ENCODE peak calls at places on chromosome 12, in six cellular contexts. One of them, this sample, is unnamed. For H3K4me1, the result is how much of the 10 kb centered on the place peaks cover.

GRCh38 chr12:106238146-106238545 is 9.7 kb downstream of the CKAP4 start:
- ATAC-seq in HCT116: no peak
- ATAC-seq in Panc1: no peak
- ATAC-seq in GM23338: peak
- ATAC-seq in HepG2: no peak
- ATAC-seq in GM12878: no peak
- ATAC-seq in this sample: no peak

GRCh38 chr12:78888583-78888982 is 24.0 kb downstream of the SYT1 start:
- ATAC-seq in HCT116: peak
- ATAC-seq in Panc1: no peak
- ATAC-seq in GM23338: peak
- ATAC-seq in HepG2: no peak
- ATAC-seq in GM12878: peak
- ATAC-seq in this sample: no peak

GRCh38 chr12:8081228-8081920 is 700 bp upstream of the NECAP1 start:
- ATAC-seq in HCT116: no peak
- ATAC-seq in Panc1: peak
- ATAC-seq in GM23338: peak
- ATAC-seq in HepG2: peak
- ATAC-seq in GM12878: peak
- ATAC-seq in this sample: no peak

GRCh38 chr12:102950107-102950949 is 7.1 kb upstream of the ASCL1 start:
- ATAC-seq in HCT116: no peak
- ATAC-seq in Panc1: peak
- ATAC-seq in GM23338: peak
- ATAC-seq in HepG2: peak
- ATAC-seq in GM12878: no peak
- ATAC-seq in this sample: no peak

GRCh38 chr12:111864935-111865334 is 22.9 kb downstream of the MAPKAPK5 start:
- ATAC-seq in HCT116: no peak
- ATAC-seq in Panc1: no peak
- ATAC-seq in GM23338: no peak
- ATAC-seq in HepG2: no peak
- ATAC-seq in GM12878: no peak
- ATAC-seq in this sample: no peak

GRCh38 chr12:113305281-113305856 is 29.5 kb downstream of the SLC8B1 start:
- ATAC-seq in HCT116: no peak
- ATAC-seq in Panc1: no peak
- ATAC-seq in GM23338: no peak
- ATAC-seq in HepG2: no peak
- ATAC-seq in GM12878: no peak
- ATAC-seq in this sample: no peak

GRCh38 chr12:68432622-68433021 is 100.5 kb upstream of the MDM1 start:
- ATAC-seq in HCT116: no peak
- ATAC-seq in Panc1: peak
- ATAC-seq in GM23338: no peak
- ATAC-seq in HepG2: no peak
- ATAC-seq in GM12878: no peak
- ATAC-seq in this sample: no peak

GRCh38 chr12:59182191-59182590 is 261.9 kb upstream of the LRIG3 start:
- ATAC-seq in HCT116: no peak
- ATAC-seq in Panc1: no peak
- ATAC-seq in GM23338: no peak
- ATAC-seq in HepG2: no peak
- ATAC-seq in GM12878: peak
- ATAC-seq in this sample: no peak

GRCh38 chr12:14981049-14981448 is 8.2 kb downstream of the PDE6H start:
- ATAC-seq in HCT116: no peak
- ATAC-seq in Panc1: no peak
- ATAC-seq in GM23338: no peak
- ATAC-seq in HepG2: no peak
- ATAC-seq in GM12878: peak
- ATAC-seq in this sample: no peak

GRCh38 chr12:64256166-64256800 is 34.2 kb upstream of the KICS2 start:
- ATAC-seq in HCT116: peak
- ATAC-seq in Panc1: peak
- ATAC-seq in GM23338: peak
- ATAC-seq in HepG2: no peak
- ATAC-seq in GM12878: peak
- ATAC-seq in this sample: no peak

GRCh38 chr12:31658743-31659086 is 773 bp upstream of the ETFBKMT start:
- ATAC-seq in HCT116: peak
- ATAC-seq in Panc1: no peak
- ATAC-seq in GM23338: peak
- ATAC-seq in HepG2: peak
- ATAC-seq in GM12878: peak
- ATAC-seq in this sample: peak

GRCh38 chr12:89731614-89732013 is 23.0 kb upstream of the ATP2B1 start:
- ATAC-seq in HCT116: no peak
- ATAC-seq in Panc1: no peak
- ATAC-seq in GM23338: no peak
- ATAC-seq in HepG2: no peak
- ATAC-seq in GM12878: no peak
- ATAC-seq in this sample: peak

GRCh38 chr12:24226745-24227350 is 277.4 kb upstream of the SOX5 start:
- ATAC-seq in HCT116: no peak
- ATAC-seq in Panc1: no peak
- ATAC-seq in GM23338: no peak
- ATAC-seq in HepG2: no peak
- ATAC-seq in GM12878: peak
- ATAC-seq in this sample: peak

GRCh38 chr12:72677187-72677586 is 405.0 kb downstream of the TRHDE start:
- ATAC-seq in HCT116: no peak
- ATAC-seq in Panc1: no peak
- ATAC-seq in GM23338: no peak
- ATAC-seq in HepG2: no peak
- ATAC-seq in GM12878: no peak
- ATAC-seq in this sample: no peak

GRCh38 chr12:119718141-119718540 is 50.2 kb downstream of the PRKAB1 start:
- ATAC-seq in HCT116: no peak
- ATAC-seq in Panc1: no peak
- ATAC-seq in GM23338: no peak
- ATAC-seq in HepG2: no peak
- ATAC-seq in GM12878: no peak
- ATAC-seq in this sample: no peak

GRCh38 chr12:24997496-24997895 is 48.6 kb upstream of the BCAT1 start:
- ATAC-seq in HCT116: no peak
- ATAC-seq in Panc1: no peak
- ATAC-seq in GM23338: no peak
- ATAC-seq in HepG2: no peak
- ATAC-seq in GM12878: peak
- ATAC-seq in this sample: no peak

GRCh38 chr12:124655317-124656213 is 88.2 kb upstream of the NCOR2 start:
- ATAC-seq in HCT116: no peak
- ATAC-seq in Panc1: peak
- ATAC-seq in GM23338: peak
- ATAC-seq in HepG2: no peak
- ATAC-seq in GM12878: no peak
- ATAC-seq in this sample: peak

GRCh38 chr12:110896559-110896958 is 23.8 kb downstream of the MYL2 start:
- ATAC-seq in HCT116: no peak
- ATAC-seq in Panc1: no peak
- ATAC-seq in GM23338: no peak
- ATAC-seq in HepG2: no peak
- ATAC-seq in GM12878: no peak
- ATAC-seq in this sample: no peak

GRCh38 chr12:29552994-29553748 is 55.7 kb upstream of the OVCH1 start:
- ATAC-seq in HCT116: no peak
- ATAC-seq in Panc1: no peak
- ATAC-seq in GM23338: no peak
- ATAC-seq in HepG2: no peak
- ATAC-seq in GM12878: no peak
- ATAC-seq in this sample: no peak

GRCh38 chr12:15268927-15269552 is 47.8 kb upstream of the RERG start:
- ATAC-seq in HCT116: peak
- ATAC-seq in Panc1: peak
- ATAC-seq in GM23338: peak
- ATAC-seq in HepG2: peak
- ATAC-seq in GM12878: peak
- ATAC-seq in this sample: peak

GRCh38 chr12:46454981-46455380 is 82.4 kb upstream of the SLC38A2 start:
- ATAC-seq in HCT116: no peak
- ATAC-seq in Panc1: no peak
- ATAC-seq in GM23338: no peak
- ATAC-seq in HepG2: no peak
- ATAC-seq in GM12878: no peak
- ATAC-seq in this sample: no peak

GRCh38 chr12:116245189-116245588 is 32.3 kb downstream of the MED13L start:
- ATAC-seq in HCT116: no peak
- ATAC-seq in Panc1: no peak
- ATAC-seq in GM23338: peak
- ATAC-seq in HepG2: no peak
- ATAC-seq in GM12878: no peak
- ATAC-seq in this sample: no peak

GRCh38 chr12:116246490-116247179 is 30.9 kb downstream of the MED13L start:
- ATAC-seq in HCT116: no peak
- ATAC-seq in Panc1: no peak
- ATAC-seq in GM23338: no peak
- ATAC-seq in HepG2: no peak
- ATAC-seq in GM12878: no peak
- ATAC-seq in this sample: no peak

GRCh38 chr12:116244474-116245090 is 32.9 kb downstream of the MED13L start:
- ATAC-seq in HCT116: no peak
- ATAC-seq in Panc1: peak
- ATAC-seq in GM23338: peak
- ATAC-seq in HepG2: no peak
- ATAC-seq in GM12878: no peak
- ATAC-seq in this sample: peak

GRCh38 chr12:116242740-116243139 is 34.8 kb downstream of the MED13L start:
- ATAC-seq in HCT116: no peak
- ATAC-seq in Panc1: no peak
- ATAC-seq in GM23338: no peak
- ATAC-seq in HepG2: no peak
- ATAC-seq in GM12878: no peak
- ATAC-seq in this sample: no peak

DNA sequence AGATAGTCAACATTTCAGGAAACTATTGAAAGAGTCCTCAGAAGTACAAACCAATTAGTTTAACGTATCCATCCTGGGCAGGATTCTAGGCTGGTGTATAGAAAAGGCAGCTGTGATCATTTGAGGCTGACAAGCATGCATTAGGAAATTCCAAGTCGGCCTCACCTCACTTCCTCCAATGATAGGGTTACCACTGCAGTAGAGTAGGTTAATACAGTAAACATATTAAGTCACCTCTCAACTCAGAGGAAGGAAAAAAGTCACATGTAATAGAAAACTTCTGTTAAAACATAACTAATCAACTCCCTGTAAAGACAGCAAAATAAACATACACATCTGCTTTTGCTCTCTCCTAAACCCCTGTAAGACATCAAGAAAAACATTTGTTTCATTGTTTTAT is 33.5 kb downstream of the MED13L start:
- ATAC-seq in HCT116: no peak
- ATAC-seq in Panc1: no peak
- ATAC-seq in GM23338: peak
- ATAC-seq in HepG2: no peak
- ATAC-seq in GM12878: peak
- ATAC-seq in this sample: no peak
- H3K4me1 ChIP-seq in HCT116: under half
- H3K4me1 ChIP-seq in Panc1: under half
- H3K4me1 ChIP-seq in GM23338: under half
- H3K4me1 ChIP-seq in HepG2: under half
- H3K4me1 ChIP-seq in GM12878: under half
- H3K4me1 ChIP-seq in this sample: half or more

GRCh38 chr12:62827855-62828254 is 107.1 kb downstream of the PPM1H start:
- ATAC-seq in HCT116: no peak
- ATAC-seq in Panc1: no peak
- ATAC-seq in GM23338: no peak
- ATAC-seq in HepG2: no peak
- ATAC-seq in GM12878: no peak
- ATAC-seq in this sample: no peak
- TF ChIP-seq POLR2AphosphoS5 in HCT116: no peak
- TF ChIP-seq POLR2AphosphoS5 in Panc1: no peak
- TF ChIP-seq POLR2AphosphoS5 in GM23338: no peak
- TF ChIP-seq POLR2AphosphoS5 in HepG2: no peak
- TF ChIP-seq POLR2AphosphoS5 in GM12878: no peak
- TF ChIP-seq POLR2AphosphoS5 in this sample: no peak

DNA sequence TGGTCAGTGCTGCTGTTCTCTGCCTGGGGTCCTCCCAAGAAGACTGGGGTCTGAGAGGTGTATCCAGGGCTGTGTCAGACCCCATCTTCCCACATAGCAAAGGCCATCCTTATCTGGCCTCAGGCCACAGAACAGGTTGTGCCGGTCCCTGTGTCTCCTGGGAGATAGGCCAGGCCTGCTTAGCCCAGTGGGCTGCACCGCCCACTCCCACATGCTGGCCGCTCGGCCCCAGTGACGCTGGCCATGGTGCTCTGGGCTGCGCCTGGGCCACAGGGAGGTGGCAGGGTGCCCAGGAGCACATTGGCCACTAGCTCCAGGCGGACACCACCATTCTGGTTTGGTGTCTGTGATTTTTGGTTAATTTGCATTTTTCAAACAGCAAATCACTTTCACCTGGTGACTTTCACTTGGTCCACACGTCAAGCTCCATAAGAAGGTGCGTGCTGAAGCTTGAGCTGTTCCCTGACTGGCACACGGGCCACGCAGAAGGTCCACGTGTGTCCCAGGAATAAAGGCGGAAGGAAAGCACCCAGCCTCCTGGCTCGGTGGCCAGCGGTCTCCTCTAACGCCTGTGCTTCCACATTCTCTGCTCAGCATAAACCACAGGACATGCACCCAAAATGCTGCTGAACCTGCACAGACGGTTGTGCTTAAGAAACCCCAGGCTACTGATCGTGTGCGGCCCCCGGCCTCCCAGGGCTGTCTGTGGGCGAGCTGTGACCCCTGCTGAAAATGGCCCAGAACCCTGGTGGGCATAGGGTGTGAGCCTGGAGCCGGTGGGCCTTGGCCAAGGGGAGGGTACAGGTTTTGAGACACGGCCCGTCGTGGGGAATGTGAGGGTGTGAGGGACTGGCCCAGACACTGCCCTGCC is 4.6 kb downstream of the FBRSL1 start:
- ATAC-seq in HCT116: no peak
- ATAC-seq in Panc1: no peak
- ATAC-seq in GM23338: no peak
- ATAC-seq in HepG2: no peak
- ATAC-seq in GM12878: no peak
- ATAC-seq in this sample: no peak
- H3K4me1 ChIP-seq in HCT116: under half
- H3K4me1 ChIP-seq in Panc1: under half
- H3K4me1 ChIP-seq in GM23338: under half
- H3K4me1 ChIP-seq in HepG2: under half
- H3K4me1 ChIP-seq in GM12878: under half
- H3K4me1 ChIP-seq in this sample: half or more

DNA sequence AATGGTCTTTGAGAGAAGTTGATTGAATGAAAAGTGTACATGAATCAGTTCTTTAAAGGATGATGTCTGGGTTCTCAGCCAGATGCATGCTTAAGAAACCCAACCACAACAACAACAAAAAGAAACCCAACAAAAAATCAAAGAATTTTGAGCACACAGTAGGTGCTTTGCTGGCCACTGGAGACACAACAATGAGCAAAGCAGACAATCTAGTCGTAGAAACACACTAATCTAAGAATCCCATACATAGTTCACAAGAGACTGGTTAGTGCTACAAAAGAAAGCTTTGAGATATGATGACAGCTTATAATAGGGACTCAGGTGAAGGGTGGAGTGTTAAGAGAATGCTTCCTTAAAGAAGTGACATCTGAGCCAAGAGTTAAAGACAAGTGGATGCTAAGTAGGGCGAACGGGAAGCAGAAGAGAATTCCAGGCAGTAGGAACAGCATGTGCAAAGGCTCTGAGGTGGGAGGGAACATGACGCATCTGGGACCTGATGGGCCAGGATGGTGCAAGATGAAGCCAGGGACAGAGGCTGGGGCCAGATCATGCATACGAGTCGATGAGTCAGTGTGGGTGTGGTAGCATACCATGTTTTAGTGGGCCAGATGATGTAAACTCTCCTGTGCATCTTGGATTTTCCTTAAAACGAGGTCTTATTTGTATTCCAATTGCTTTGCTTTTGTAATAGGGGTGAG is 4.6 kb upstream of the HIP1R start:
- ATAC-seq in HCT116: peak
- ATAC-seq in Panc1: no peak
- ATAC-seq in GM23338: no peak
- ATAC-seq in HepG2: no peak
- ATAC-seq in GM12878: no peak
- ATAC-seq in this sample: no peak
- TF ChIP-seq POLR2AphosphoS5 in HCT116: peak
- TF ChIP-seq POLR2AphosphoS5 in Panc1: no peak
- TF ChIP-seq POLR2AphosphoS5 in GM23338: no peak
- TF ChIP-seq POLR2AphosphoS5 in HepG2: no peak
- TF ChIP-seq POLR2AphosphoS5 in GM12878: no peak
- TF ChIP-seq POLR2AphosphoS5 in this sample: no peak